ENCODE peak calls at places on chromosomes 11 and 22, in four cellular contexts. B is SW480; E is ovary; L is stimulated activated CD4-positive, alpha-beta T cell treated with anti-CD3 and anti-CD28 coated beads, Interleukin-2, amount 100 ng/mL, for 48 hours. Z is an unnamed sample.

GRCh38 chr11:5624489-5625278 is at the start of gene TRIM34:
- DNase-seq in B (peak; percentile 38), E (peak; percentile 40), L (peak; percentile 16), Z (no peak)

GRCh38 chr11:11157201-11157600 is 195.8 kb downstream of the CSNK2A3 start:
- DNase-seq in B (peak; percentile 40), E (no peak), L (no peak), Z (peak; percentile 34)

GRCh38 chr22:29343313-29343805 is 27.9 kb upstream of the RASL10A start:
- DNase-seq in B (no peak), E (no peak), L (no peak), Z (no peak)

GRCh38 chr11:98674390-98674789 is 346.4 kb upstream of the CNTN5 start:
- DNase-seq in B (no peak), E (no peak), L (no peak), Z (no peak)

GRCh38 chr22:36197601-36198146 is 3.9 kb downstream of the APOL4 start:
- DNase-seq in B (no peak), E (peak; percentile 63), L (no peak), Z (peak; percentile 29)

GRCh38 chr11:3737386-3737933 is 59.9 kb downstream of the NUP98 start:
- DNase-seq in B (no peak), E (no peak), L (no peak), Z (no peak)

GRCh38 chr22:38345782-38346181 is 28.5 kb upstream of the CSNK1E start:
- DNase-seq in B (no peak), E (peak; percentile 13), L (no peak), Z (no peak)

GRCh38 chr11:68670208-68670992 is 13.9 kb upstream of the GAL start:
- DNase-seq in B (no peak), E (no peak), L (no peak), Z (no peak)

GRCh38 chr22:19134176-19134831 is 3.2 kb downstream of the TSSK2 start:
- DNase-seq in B (no peak), E (no peak), L (no peak), Z (no peak)

GRCh38 chr11:85946221-85946620 is 91.0 kb downstream of the CCDC83 start:
- DNase-seq in B (no peak), E (no peak), L (no peak), Z (no peak)

GRCh38 chr11:116931206-116931953 is 94.0 kb upstream of the APOA1 start:
- DNase-seq in B (peak; percentile 16), E (no peak), L (no peak), Z (no peak)

GRCh38 chr11:62680825-62681240 is 2.0 kb upstream of the UBXN1 start:
- DNase-seq in B (peak; percentile 75), E (peak; percentile 52), L (no peak), Z (no peak)

GRCh38 chr11:62245271-62245753 is 3.3 kb downstream of the SCGB1D2 start:
- DNase-seq in B (peak; percentile 19), E (no peak), L (no peak), Z (peak; percentile 11)

GRCh38 chr22:48152154-48152775 is 1389.8 kb downstream of the TBC1D22A start:
- DNase-seq in B (no peak), E (no peak), L (no peak), Z (no peak)

GRCh38 chr11:82229346-82229745 is 504.3 kb downstream of the FAM181B start:
- DNase-seq in B (peak; percentile 29), E (no peak), L (no peak), Z (no peak)

GRCh38 chr22:49756201-49756600 is 71.5 kb downstream of the BRD1 start:
- DNase-seq in B (no peak), E (peak; percentile 24), L (no peak), Z (no peak)

GRCh38 chr11:28003615-28004014 is 104.3 kb downstream of the KIF18A start:
- DNase-seq in B (no peak), E (no peak), L (no peak), Z (no peak)

GRCh38 chr11:65771589-65772112 is 9.1 kb downstream of the AP5B1 start:
- DNase-seq in B (no peak), E (no peak), L (no peak), Z (no peak)

GRCh38 chr11:73982595-73982989 is at the start of gene UCP2:
- DNase-seq in B (peak; percentile 82), E (peak; percentile 80), L (peak; percentile 81), Z (peak; percentile 68)

GRCh38 chr11:83037877-83038276 is 33.8 kb downstream of the RAB30 start:
- DNase-seq in B (no peak), E (no peak), L (no peak), Z (no peak)

GRCh38 chr11:125156346-125156745 is 8.2 kb upstream of the PKNOX2 start:
- DNase-seq in B (no peak), E (no peak), L (no peak), Z (no peak)

GRCh38 chr11:134562176-134562575 is 150.1 kb upstream of the B3GAT1 start:
- DNase-seq in B (no peak), E (no peak), L (no peak), Z (no peak)

GRCh38 chr22:38540731-38541130 is 29.3 kb downstream of the DMC1 start:
- DNase-seq in B (no peak), E (no peak), L (no peak), Z (no peak)

GRCh38 chr11:62324738-62325556 is 12.3 kb upstream of the ASRGL1 start:
- DNase-seq in B (peak; percentile 31), E (no peak), L (peak; percentile 61), Z (peak; percentile 50)

GRCh38 chr11:72191961-72192381 is at the start of gene FOLR1:
- DNase-seq in B (peak; percentile 79), E (no peak), L (no peak), Z (no peak)

GRCh38 chr22:30406400-30406799 is 9.6 kb downstream of the SEC14L2 start:
- DNase-seq in B (no peak), E (no peak), L (no peak), Z (no peak)

GRCh38 chr11:17781626-17782025 is 47.0 kb downstream of the KCNC1 start:
- DNase-seq in B (no peak), E (peak; percentile 1), L (no peak), Z (no peak)

GRCh38 chr11:129595043-129595962 is 219.7 kb downstream of the BARX2 start:
- DNase-seq in B (no peak), E (no peak), L (no peak), Z (no peak)

GRCh38 chr22:26610072-26610958 is 7.5 kb downstream of the CRYBB1 start:
- DNase-seq in B (no peak), E (no peak), L (peak; percentile 33), Z (no peak)

GRCh38 chr11:107957109-107957588 is 28.9 kb downstream of the RAB39A start:
- DNase-seq in B (no peak), E (no peak), L (no peak), Z (no peak)

GRCh38 chr11:40921256-40921655 is 538.2 kb downstream of the LRRC4C start:
- DNase-seq in B (no peak), E (no peak), L (no peak), Z (no peak)

GRCh38 chr22:36052505-36052941 is 23.9 kb upstream of the RBFOX2 start:
- DNase-seq in B (peak; percentile 40), E (no peak), L (no peak), Z (no peak)

GRCh38 chr11:72301486-72301885 is 57.5 kb upstream of the PHOX2A start:
- DNase-seq in B (no peak), E (no peak), L (no peak), Z (no peak)

GRCh38 chr11:128346808-128347207 is 240.6 kb downstream of the ETS1 start:
- DNase-seq in B (peak; percentile 34), E (no peak), L (no peak), Z (no peak)

GRCh38 chr11:103608566-103608965 is 427.9 kb upstream of the DDI1 start:
- DNase-seq in B (no peak), E (no peak), L (no peak), Z (no peak)

GRCh38 chr11:86696004-86696403 is 23.6 kb upstream of the ME3 start:
- DNase-seq in B (peak; percentile 23), E (no peak), L (no peak), Z (no peak)

Z was measured in neural crest cell.